ENCODE peak calls at places on chromosomes 6 and 20, in eight cellular contexts. One of them, this sample, is unnamed.
A peak's percentile ranks its signal among the peaks of the same experiment; 100 is the strongest.

GRCh38 chr6:136439514-136440186 is 110.6 kb downstream of the MAP7 start:
- DNase-seq in CD8-positive, alpha-beta T cell: no peak
- DNase-seq in stomach: no peak
- DNase-seq in A673: no peak
- DNase-seq in colonic mucosa: peak; percentile 68
- DNase-seq in endothelial cell of umbilical vein: no peak
- DNase-seq in K562: no peak
- DNase-seq in astrocyte: no peak
- DNase-seq in this sample: no peak

GRCh38 chr6:126374372-126374771 is 34.5 kb downstream of the CENPW start:
- DNase-seq in CD8-positive, alpha-beta T cell: no peak
- DNase-seq in stomach: no peak
- DNase-seq in A673: no peak
- DNase-seq in colonic mucosa: no peak
- DNase-seq in endothelial cell of umbilical vein: no peak
- DNase-seq in K562: no peak
- DNase-seq in astrocyte: no peak
- DNase-seq in this sample: no peak

GRCh38 chr6:129500958-129501381 is 209.0 kb downstream of the ARHGAP18 start:
- DNase-seq in CD8-positive, alpha-beta T cell: no peak
- DNase-seq in stomach: no peak
- DNase-seq in A673: peak; percentile 70
- DNase-seq in colonic mucosa: no peak
- DNase-seq in endothelial cell of umbilical vein: peak; percentile 20
- DNase-seq in K562: peak; percentile 41
- DNase-seq in astrocyte: peak; percentile 47
- DNase-seq in this sample: peak; percentile 67

GRCh38 chr6:168145747-168146596 is 67.0 kb upstream of the FRMD1 start:
- DNase-seq in CD8-positive, alpha-beta T cell: no peak
- DNase-seq in stomach: no peak
- DNase-seq in A673: no peak
- DNase-seq in colonic mucosa: peak; percentile 13
- DNase-seq in endothelial cell of umbilical vein: no peak
- DNase-seq in K562: no peak
- DNase-seq in astrocyte: no peak
- DNase-seq in this sample: no peak

GRCh38 chr20:17668432-17668831 is 13.6 kb downstream of the RRBP1 start:
- DNase-seq in CD8-positive, alpha-beta T cell: no peak
- DNase-seq in stomach: no peak
- DNase-seq in A673: no peak
- DNase-seq in colonic mucosa: no peak
- DNase-seq in endothelial cell of umbilical vein: no peak
- DNase-seq in K562: no peak
- DNase-seq in astrocyte: no peak
- DNase-seq in this sample: no peak

GRCh38 chr6:111573892-111574800 is 31.5 kb downstream of the TRAF3IP2 start:
- DNase-seq in CD8-positive, alpha-beta T cell: no peak
- DNase-seq in stomach: no peak
- DNase-seq in A673: peak; percentile 75
- DNase-seq in colonic mucosa: no peak
- DNase-seq in endothelial cell of umbilical vein: peak; percentile 87
- DNase-seq in K562: no peak
- DNase-seq in astrocyte: peak; percentile 97
- DNase-seq in this sample: peak; percentile 80

GRCh38 chr6:36383608-36384007 is 3.9 kb downstream of the ETV7 start:
- DNase-seq in CD8-positive, alpha-beta T cell: no peak
- DNase-seq in stomach: no peak
- DNase-seq in A673: no peak
- DNase-seq in colonic mucosa: no peak
- DNase-seq in endothelial cell of umbilical vein: no peak
- DNase-seq in K562: no peak
- DNase-seq in astrocyte: no peak
- DNase-seq in this sample: no peak

GRCh38 chr6:12136905-12137304 is 124.8 kb downstream of the HIVEP1 start:
- DNase-seq in CD8-positive, alpha-beta T cell: no peak
- DNase-seq in stomach: no peak
- DNase-seq in A673: peak; percentile 27
- DNase-seq in colonic mucosa: no peak
- DNase-seq in endothelial cell of umbilical vein: peak; percentile 26
- DNase-seq in K562: no peak
- DNase-seq in astrocyte: peak; percentile 44
- DNase-seq in this sample: no peak

GRCh38 chr6:14844411-14844810 is 401.5 kb upstream of the JARID2 start:
- DNase-seq in CD8-positive, alpha-beta T cell: no peak
- DNase-seq in stomach: no peak
- DNase-seq in A673: no peak
- DNase-seq in colonic mucosa: no peak
- DNase-seq in endothelial cell of umbilical vein: no peak
- DNase-seq in K562: no peak
- DNase-seq in astrocyte: no peak
- DNase-seq in this sample: no peak

GRCh38 chr6:155171109-155171746 is 92.6 kb upstream of the CLDN20 start:
- DNase-seq in CD8-positive, alpha-beta T cell: peak; percentile 32
- DNase-seq in stomach: no peak
- DNase-seq in A673: peak; percentile 92
- DNase-seq in colonic mucosa: no peak
- DNase-seq in endothelial cell of umbilical vein: peak; percentile 93
- DNase-seq in K562: peak; percentile 23
- DNase-seq in astrocyte: peak; percentile 94
- DNase-seq in this sample: peak; percentile 90

GRCh38 chr6:30443657-30444450 is 45.5 kb upstream of the HLA-E start:
- DNase-seq in CD8-positive, alpha-beta T cell: no peak
- DNase-seq in stomach: no peak
- DNase-seq in A673: no peak
- DNase-seq in colonic mucosa: no peak
- DNase-seq in endothelial cell of umbilical vein: no peak
- DNase-seq in K562: no peak
- DNase-seq in astrocyte: peak; percentile 8
- DNase-seq in this sample: no peak

GRCh38 chr6:12331474-12331873 is 41.3 kb downstream of the EDN1 start:
- DNase-seq in CD8-positive, alpha-beta T cell: no peak
- DNase-seq in stomach: peak; percentile 44
- DNase-seq in A673: no peak
- DNase-seq in colonic mucosa: no peak
- DNase-seq in endothelial cell of umbilical vein: no peak
- DNase-seq in K562: no peak
- DNase-seq in astrocyte: no peak
- DNase-seq in this sample: no peak

GRCh38 chr6:158711264-158711663 is 61.4 kb downstream of the SYTL3 start:
- DNase-seq in CD8-positive, alpha-beta T cell: no peak
- DNase-seq in stomach: no peak
- DNase-seq in A673: no peak
- DNase-seq in colonic mucosa: no peak
- DNase-seq in endothelial cell of umbilical vein: no peak
- DNase-seq in K562: no peak
- DNase-seq in astrocyte: peak; percentile 31
- DNase-seq in this sample: no peak

GRCh38 chr20:62980970-62981369 is 25.8 kb downstream of the BHLHE23 start:
- DNase-seq in CD8-positive, alpha-beta T cell: peak; percentile 16
- DNase-seq in stomach: no peak
- DNase-seq in A673: peak; percentile 75
- DNase-seq in colonic mucosa: no peak
- DNase-seq in endothelial cell of umbilical vein: no peak
- DNase-seq in K562: no peak
- DNase-seq in astrocyte: no peak
- DNase-seq in this sample: no peak

GRCh38 chr6:88870728-88871330 is 92.6 kb downstream of the RNGTT start:
- DNase-seq in CD8-positive, alpha-beta T cell: peak; percentile 13
- DNase-seq in stomach: no peak
- DNase-seq in A673: peak; percentile 70
- DNase-seq in colonic mucosa: peak; percentile 50
- DNase-seq in endothelial cell of umbilical vein: peak; percentile 69
- DNase-seq in K562: peak; percentile 29
- DNase-seq in astrocyte: peak; percentile 36
- DNase-seq in this sample: peak; percentile 63

GRCh38 chr20:21608777-21609176 is 94.9 kb upstream of the NKX2-2 start:
- DNase-seq in CD8-positive, alpha-beta T cell: no peak
- DNase-seq in stomach: no peak
- DNase-seq in A673: no peak
- DNase-seq in colonic mucosa: no peak
- DNase-seq in endothelial cell of umbilical vein: no peak
- DNase-seq in K562: no peak
- DNase-seq in astrocyte: no peak
- DNase-seq in this sample: no peak

GRCh38 chr6:168105813-168106660 is 27.0 kb upstream of the FRMD1 start:
- DNase-seq in CD8-positive, alpha-beta T cell: no peak
- DNase-seq in stomach: no peak
- DNase-seq in A673: no peak
- DNase-seq in colonic mucosa: no peak
- DNase-seq in endothelial cell of umbilical vein: no peak
- DNase-seq in K562: peak; percentile 31
- DNase-seq in astrocyte: no peak
- DNase-seq in this sample: no peak

GRCh38 chr6:118344014-118344670 is 204.0 kb upstream of the PLN start:
- DNase-seq in CD8-positive, alpha-beta T cell: no peak
- DNase-seq in stomach: no peak
- DNase-seq in A673: no peak
- DNase-seq in colonic mucosa: no peak
- DNase-seq in endothelial cell of umbilical vein: no peak
- DNase-seq in K562: no peak
- DNase-seq in astrocyte: no peak
- DNase-seq in this sample: no peak

DNA sequence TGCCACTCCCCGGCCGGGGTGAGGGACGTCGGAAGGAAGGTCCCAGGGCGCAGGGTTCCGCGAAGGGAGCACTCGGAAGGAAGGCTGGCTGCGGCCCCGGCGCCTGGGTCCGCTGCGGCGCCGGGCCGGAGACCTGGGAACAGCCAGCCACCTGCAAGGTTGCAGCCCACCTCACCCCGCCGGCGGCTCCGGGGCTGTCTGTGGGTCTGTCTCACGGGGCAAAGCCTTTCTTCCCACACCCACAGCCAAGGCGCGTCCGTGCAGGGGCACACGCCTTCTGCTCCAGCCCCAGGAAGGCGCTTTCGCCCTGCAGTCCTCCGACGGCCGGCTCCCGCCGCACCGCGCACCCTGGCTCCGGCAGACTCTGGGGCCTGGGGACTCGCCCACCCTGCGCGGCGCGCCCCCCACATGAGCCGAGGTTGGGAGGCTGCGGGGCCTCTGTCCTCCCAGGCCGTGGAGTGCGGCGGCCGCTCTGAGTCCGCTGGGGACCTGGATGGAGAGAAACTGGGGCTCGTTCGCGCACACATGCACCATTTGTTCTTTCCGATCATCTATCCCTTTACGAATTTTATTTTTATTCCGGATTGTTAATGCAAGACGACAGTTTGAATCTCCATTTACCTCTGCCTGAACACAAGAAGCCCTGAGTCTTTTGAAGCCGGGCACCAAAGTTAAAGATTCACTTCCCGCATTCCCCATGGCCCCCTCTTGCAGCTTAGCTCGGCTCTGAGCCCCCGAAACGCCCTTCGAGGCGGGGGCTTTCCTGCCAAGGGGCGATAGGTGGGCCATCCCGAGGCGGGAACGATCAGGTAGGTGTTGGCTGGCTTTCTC is 4.5 kb upstream of the FOXC1 start:
- DNase-seq in CD8-positive, alpha-beta T cell: no peak
- DNase-seq in stomach: no peak
- DNase-seq in A673: no peak
- DNase-seq in colonic mucosa: no peak
- DNase-seq in endothelial cell of umbilical vein: no peak
- DNase-seq in K562: no peak
- DNase-seq in astrocyte: no peak
- DNase-seq in this sample: no peak
- H3K4me3 ChIP-seq in CD8-positive, alpha-beta T cell: peak overlapping the region; percentile 33
- H3K4me3 ChIP-seq in stomach: peak overlapping the region; percentile 62
- H3K4me3 ChIP-seq in A673: peak overlapping the region; percentile 43
- H3K4me3 ChIP-seq in colonic mucosa: peak overlapping the region; percentile 48
- H3K4me3 ChIP-seq in endothelial cell of umbilical vein: no peak overlapping the region
- H3K4me3 ChIP-seq in K562: no peak overlapping the region
- H3K4me3 ChIP-seq in astrocyte: no peak overlapping the region
- H3K4me3 ChIP-seq in this sample: no peak overlapping the region

GRCh38 chr6:45933855-45934254 is 81.8 kb downstream of the CLIC5 start:
- DNase-seq in CD8-positive, alpha-beta T cell: no peak
- DNase-seq in stomach: no peak
- DNase-seq in A673: no peak
- DNase-seq in colonic mucosa: no peak
- DNase-seq in endothelial cell of umbilical vein: no peak
- DNase-seq in K562: no peak
- DNase-seq in astrocyte: peak; percentile 50
- DNase-seq in this sample: peak; percentile 19
- H3K27ac ChIP-seq in CD8-positive, alpha-beta T cell: no peak overlapping the region
- H3K27ac ChIP-seq in stomach: no peak overlapping the region
- H3K27ac ChIP-seq in A673: no peak overlapping the region
- H3K27ac ChIP-seq in colonic mucosa: no peak overlapping the region
- H3K27ac ChIP-seq in endothelial cell of umbilical vein: no peak overlapping the region
- H3K27ac ChIP-seq in K562: no peak overlapping the region
- H3K27ac ChIP-seq in astrocyte: no peak overlapping the region
- H3K27ac ChIP-seq in this sample: no peak overlapping the region

DNA sequence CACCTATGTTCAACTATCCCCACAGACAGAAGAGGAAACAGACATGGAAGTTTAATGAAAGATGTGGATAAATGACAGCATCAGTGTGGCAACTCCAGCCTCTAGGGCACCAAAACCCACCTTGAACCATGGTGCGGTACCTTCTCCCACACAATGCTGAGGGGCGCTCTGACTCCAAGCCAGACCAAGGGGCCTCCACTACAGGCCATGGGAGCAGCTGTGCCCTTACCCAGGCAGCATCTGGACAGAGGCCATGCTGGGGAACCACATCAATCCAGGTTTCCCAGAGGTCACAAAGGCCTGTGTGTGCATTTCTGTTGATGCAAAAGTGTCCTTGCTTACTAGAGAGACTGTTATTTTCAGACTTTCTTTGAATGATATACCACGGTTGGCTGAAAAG is 4.1 kb downstream of the PRR18 start:
- DNase-seq in CD8-positive, alpha-beta T cell: no peak
- DNase-seq in stomach: no peak
- DNase-seq in A673: no peak
- DNase-seq in colonic mucosa: no peak
- DNase-seq in endothelial cell of umbilical vein: no peak
- DNase-seq in K562: no peak
- DNase-seq in astrocyte: no peak
- DNase-seq in this sample: no peak
- TF ChIP-seq CTCF in CD8-positive, alpha-beta T cell: no peak
- TF ChIP-seq CTCF in stomach: no peak
- TF ChIP-seq CTCF in A673: no peak
- TF ChIP-seq CTCF in colonic mucosa: no peak
- TF ChIP-seq CTCF in endothelial cell of umbilical vein: no peak
- TF ChIP-seq CTCF in K562: no peak
- TF ChIP-seq CTCF in astrocyte: no peak
- TF ChIP-seq CTCF in this sample: no peak

GRCh38 chr20:3794701-3795420 is 1.2 kb upstream of the CDC25B start:
- DNase-seq in CD8-positive, alpha-beta T cell: no peak
- DNase-seq in stomach: no peak
- DNase-seq in A673: no peak
- DNase-seq in colonic mucosa: no peak
- DNase-seq in endothelial cell of umbilical vein: no peak
- DNase-seq in K562: no peak
- DNase-seq in astrocyte: no peak
- DNase-seq in this sample: no peak
- H3K4me3 ChIP-seq in CD8-positive, alpha-beta T cell: peak overlapping the region; percentile 95
- H3K4me3 ChIP-seq in stomach: peak overlapping the region; percentile 65
- H3K4me3 ChIP-seq in A673: peak overlapping the region; percentile 97
- H3K4me3 ChIP-seq in colonic mucosa: peak overlapping the region; percentile 84
- H3K4me3 ChIP-seq in endothelial cell of umbilical vein: peak overlapping the region; percentile 44
- H3K4me3 ChIP-seq in K562: no peak overlapping the region
- H3K4me3 ChIP-seq in astrocyte: peak overlapping the region; percentile 65
- H3K4me3 ChIP-seq in this sample: peak overlapping the region; percentile 83

This sample was measured in brain microvascular endothelial cell.